ENCODE peak calls at places on chromosomes 4 and X, in seven cellular contexts. P is NT2/D1, O is GM06990, W is bronchial epithelial cell, D is GM23338, E is adrenal gland, X is lower lobe of right lung. R is an unnamed sample. For H3K36me3 and H3K27me3, the result is how much of the 10 kb centered on the place peaks cover.

GRCh38 chr4:173821851-173822250 is 291.8 kb upstream of the HAND2 start:
- DNase-seq in P (no peak), O (no peak), W (no peak), D (no peak), E (no peak), X (no peak), R (no peak)

GRCh38 chr4:21726255-21726815 is 222.2 kb downstream of the KCNIP4 start:
- DNase-seq in P (no peak), O (no peak), W (no peak), D (no peak), E (no peak), X (no peak), R (no peak)

GRCh38 chr4:73864365-73864764 is 4.8 kb upstream of the CXCL1 start:
- DNase-seq in P (no peak), O (no peak), W (peak), D (peak), E (no peak), X (no peak), R (peak)

GRCh38 chr4:146883070-146883469 is 62.6 kb downstream of the TTC29 start:
- DNase-seq in P (no peak), O (no peak), W (no peak), D (no peak), E (no peak), X (no peak), R (no peak)

GRCh38 chrX:12372111-12372510 is 233.8 kb downstream of the FRMPD4 start:
- DNase-seq in P (no peak), O (no peak), W (peak), D (peak), E (no peak), X (no peak), R (no peak)

GRCh38 chr4:163107754-163108153 is 58.9 kb downstream of the NAF1 start:
- DNase-seq in P (no peak), O (peak), W (peak), D (peak), E (no peak), X (no peak), R (no peak)

GRCh38 chrX:9656277-9656676 is 109.4 kb downstream of the GPR143 start:
- DNase-seq in P (no peak), O (no peak), W (no peak), D (no peak), E (peak), X (no peak), R (no peak)

GRCh38 chr4:54400802-54401201 is 171.7 kb downstream of the PDGFRA start:
- DNase-seq in P (no peak), O (no peak), W (peak), D (no peak), E (no peak), X (no peak), R (no peak)

GRCh38 chr4:116628598-116628997 is 456.8 kb downstream of the TRAM1L1 start:
- DNase-seq in P (no peak), O (no peak), W (no peak), D (no peak), E (no peak), X (no peak), R (no peak)

GRCh38 chr4:70518716-70519115 is 347 bp downstream of the AMTN start:
- DNase-seq in P (no peak), O (no peak), W (peak), D (no peak), E (no peak), X (no peak), R (no peak)

GRCh38 chrX:108537005-108537404 is 97.4 kb downstream of the COL4A5 start:
- DNase-seq in P (no peak), O (no peak), W (peak), D (peak), E (no peak), X (no peak), R (peak)

GRCh38 chr4:148964456-148964855 is 522.2 kb upstream of the NR3C2 start:
- DNase-seq in P (no peak), O (no peak), W (no peak), D (no peak), E (no peak), X (no peak), R (no peak)

GRCh38 chr4:2051086-2051485 is 8.0 kb upstream of the NAT8L start:
- DNase-seq in P (no peak), O (no peak), W (no peak), D (no peak), E (no peak), X (no peak), R (peak)

GRCh38 chr4:54333657-54334056 is 104.6 kb downstream of the PDGFRA start:
- DNase-seq in P (no peak), O (no peak), W (no peak), D (no peak), E (no peak), X (no peak), R (no peak)

GRCh38 chr4:111228874-111229273 is 606.0 kb upstream of the PITX2 start:
- DNase-seq in P (no peak), O (no peak), W (peak), D (no peak), E (no peak), X (no peak), R (no peak)

GRCh38 chrX:56783996-56784620 is 55.1 kb downstream of the NBDY start:
- DNase-seq in P (no peak), O (no peak), W (no peak), D (no peak), E (no peak), X (no peak), R (no peak)

GRCh38 chrX:56782791-56783449 is 53.9 kb downstream of the NBDY start:
- DNase-seq in P (no peak), O (no peak), W (no peak), D (no peak), E (peak), X (no peak), R (no peak)

GRCh38 chrX:56784666-56785065 is 55.6 kb downstream of the NBDY start:
- DNase-seq in P (no peak), O (no peak), W (no peak), D (no peak), E (no peak), X (no peak), R (no peak)

GRCh38 chrX:56782362-56782761 is 53.3 kb downstream of the NBDY start:
- DNase-seq in P (no peak), O (no peak), W (no peak), D (no peak), E (no peak), X (no peak), R (no peak)

DNA sequence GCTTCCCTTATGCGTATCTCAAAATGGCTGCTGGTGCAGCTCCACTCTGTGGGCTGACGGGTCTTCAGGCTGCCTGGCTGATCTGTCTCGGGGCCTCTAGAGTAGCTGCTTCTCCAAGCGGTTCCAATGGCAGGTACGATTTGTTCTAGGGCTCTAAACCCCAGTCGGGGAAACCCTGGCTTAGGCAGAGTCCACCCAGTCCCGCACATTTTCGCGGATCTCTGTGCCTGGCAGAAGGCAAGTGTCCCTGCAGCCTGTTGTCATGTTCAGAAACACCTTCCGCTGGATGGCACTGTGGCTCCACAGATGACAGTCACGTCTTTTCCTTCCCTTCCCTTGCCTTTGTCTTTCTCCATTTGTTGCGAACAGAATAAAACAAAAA is 54.4 kb downstream of the NBDY start:
- DNase-seq in P (no peak), O (peak), W (no peak), D (peak), E (peak), X (no peak), R (no peak)
- H3K4me3 ChIP-seq in P (no peak), O (peak), W (no peak), D (no peak), E (no peak), X (no peak), R (no peak)

GRCh38 chr4:53059253-53059652 is 197.1 kb downstream of the RASL11B start:
- DNase-seq in P (no peak), O (no peak), W (no peak), D (no peak), E (no peak), X (no peak), R (no peak)
- H3K36me3 ChIP-seq in P (under half), O (under half), W (under half), D (under half), E (under half), X (under half), R (under half)

GRCh38 chrX:25154168-25154567 is 138.4 kb upstream of the ARX start:
- DNase-seq in P (no peak), O (no peak), W (no peak), D (no peak), E (no peak), X (no peak), R (no peak)

GRCh38 chrX:25156323-25156722 is 140.6 kb upstream of the ARX start:
- DNase-seq in P (no peak), O (no peak), W (no peak), D (no peak), E (no peak), X (no peak), R (no peak)

GRCh38 chrX:25151749-25152148 is 136.0 kb upstream of the ARX start:
- DNase-seq in P (no peak), O (no peak), W (no peak), D (no peak), E (no peak), X (no peak), R (no peak)
- H3K27me3 ChIP-seq in P (under half), O (under half), W (under half), D (under half), E (under half), X (under half), R (under half)

GRCh38 chr4:121338506-121338905 is 42.3 kb downstream of the QRFPR start:
- DNase-seq in P (no peak), O (no peak), W (no peak), D (no peak), E (no peak), X (no peak), R (no peak)
- H3K4me3 ChIP-seq in P (no peak), O (no peak), W (no peak), D (no peak), E (no peak), X (no peak), R (no peak)

DNA sequence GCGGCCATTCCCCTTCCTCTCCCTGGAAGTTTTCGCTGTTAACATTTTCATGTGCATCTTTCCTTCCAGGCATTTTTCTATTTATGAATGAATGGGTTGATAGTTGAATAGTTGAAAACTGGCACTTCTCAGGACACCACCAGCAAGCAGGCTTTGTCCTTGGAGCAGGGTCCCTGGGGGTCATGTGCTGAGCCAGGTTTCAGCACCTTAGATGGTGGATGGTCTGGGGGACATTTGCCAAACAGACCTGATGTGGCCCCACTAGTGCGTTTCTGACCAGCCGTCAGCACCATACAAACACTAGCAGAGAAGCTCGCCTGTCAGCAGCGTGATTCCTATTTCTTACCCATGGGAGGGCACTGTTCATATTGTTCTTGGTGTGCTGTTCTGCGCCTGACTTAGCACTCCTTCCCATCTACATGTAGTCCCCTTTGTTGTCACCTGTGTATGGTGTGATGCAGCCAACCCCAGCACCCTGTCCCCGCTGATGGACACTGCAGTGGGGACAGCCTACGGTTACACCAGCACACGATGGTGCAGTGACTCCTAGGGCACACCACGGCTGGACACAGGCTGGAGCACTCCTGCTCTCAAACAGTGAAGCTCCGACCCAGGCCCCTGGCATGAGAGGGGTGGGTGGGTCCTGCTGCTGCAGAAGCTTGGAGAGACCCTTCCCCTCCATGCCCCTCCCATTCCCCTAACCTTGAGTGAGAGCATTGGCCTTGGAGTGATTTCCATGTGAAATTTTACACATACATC is 27.2 kb upstream of the WFS1 start:
- DNase-seq in P (no peak), O (no peak), W (no peak), D (no peak), E (no peak), X (peak), R (no peak)
- H3K36me3 ChIP-seq in P (under half), O (under half), W (under half), D (under half), E (under half), X (under half), R (under half)